ENCODE peak calls at places on chromosomes 11 and 22, in four cellular contexts. O is H1, V is HepG2, N is K562. E is an unnamed sample.

GRCh38 chr11:46119352-46120216 is 1.7 kb downstream of the PHF21A start:
- DNase-seq in O (no peak), V (peak), N (peak), E (no peak)

GRCh38 chr11:47571895-47572294 is 6.5 kb downstream of the PTPMT1 start:
- DNase-seq in V (no peak), N (peak), O (no peak), E (no peak)

GRCh38 chr11:13137778-13138400 is 128.8 kb downstream of the RASSF10 start:
- DNase-seq in N (no peak), V (peak), O (no peak), E (no peak)

GRCh38 chr11:70619591-70619990 is 221.3 kb downstream of the CTTN start:
- DNase-seq in N (no peak), O (no peak), V (no peak), E (no peak)

GRCh38 chr22:37454857-37455686 is 27.8 kb upstream of the ELFN2 start:
- DNase-seq in V (peak), O (no peak), N (peak), E (no peak)

GRCh38 chr11:35047179-35047578 is 91.8 kb upstream of the CD44 start:
- DNase-seq in V (no peak), O (no peak), N (no peak), E (no peak)

GRCh38 chr11:70135142-70136132 is 57.3 kb downstream of the ANO1 start:
- DNase-seq in V (no peak), N (no peak), O (no peak), E (no peak)

GRCh38 chr11:85680897-85681296 is 5.1 kb downstream of the CCDC89 start:
- DNase-seq in N (no peak), V (no peak), O (no peak), E (no peak)

GRCh38 chr11:124873980-124874379 is 8.7 kb downstream of the ROBO3 start:
- DNase-seq in V (no peak), N (no peak), O (no peak), E (no peak)

GRCh38 chr11:70247710-70248072 is 22.8 kb upstream of the PPFIA1 start:
- DNase-seq in V (no peak), O (no peak), N (no peak), E (no peak)

GRCh38 chr11:86795962-86796361 is 4.4 kb upstream of the PRSS23 start:
- DNase-seq in V (no peak), N (no peak), O (no peak), E (no peak)

GRCh38 chr22:19431641-19432091 is at the start of gene HIRA:
- DNase-seq in N (peak), V (peak), O (peak), E (no peak)
- TF ChIP-seq POLR2AphosphoS5 in N (no peak), V (no peak), O (peak), E (no peak)

DNA sequence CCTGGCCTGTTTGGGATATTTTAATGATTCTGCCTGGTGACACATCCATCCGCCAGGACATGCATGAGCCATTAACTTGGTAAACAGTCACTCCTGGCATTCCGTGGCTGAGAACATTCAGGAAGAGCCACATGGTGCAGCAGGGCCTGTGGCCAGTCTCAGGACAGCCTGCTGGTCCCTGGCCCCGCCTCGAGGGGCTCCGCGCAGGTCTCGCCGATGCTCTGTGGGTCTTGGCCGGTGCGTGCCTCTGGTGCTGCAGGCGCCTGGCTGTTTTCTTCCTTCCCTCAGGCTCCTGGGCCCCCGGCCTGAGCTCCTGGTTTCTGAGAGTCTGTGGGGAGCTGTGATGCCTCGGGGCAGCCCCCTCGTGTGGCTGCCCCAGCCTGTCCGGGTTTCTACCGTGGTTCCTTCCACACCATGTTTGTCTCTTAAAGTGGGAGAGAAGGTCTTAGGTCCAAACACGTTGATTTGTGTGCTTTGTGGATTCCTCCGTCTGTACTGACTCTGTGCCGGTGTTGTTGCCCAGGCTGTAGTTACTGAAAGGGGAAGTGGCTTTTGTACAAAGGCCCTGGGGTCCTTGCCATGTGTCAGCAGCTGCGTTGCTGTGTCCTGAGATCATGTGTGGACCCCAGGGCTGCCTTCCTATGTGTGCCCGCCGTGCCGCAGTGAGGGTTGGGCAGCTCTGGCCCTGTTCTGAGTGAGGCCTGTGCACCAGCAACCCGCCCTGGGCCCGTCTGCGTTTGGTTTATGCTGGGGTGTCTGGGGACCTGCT is 6.5 kb downstream of the TRABD start:
- DNase-seq in V (no peak), O (no peak), N (no peak), E (no peak)
- H3K9ac ChIP-seq in V (no peak), O (no peak), N (no peak), E (no peak)

DNA sequence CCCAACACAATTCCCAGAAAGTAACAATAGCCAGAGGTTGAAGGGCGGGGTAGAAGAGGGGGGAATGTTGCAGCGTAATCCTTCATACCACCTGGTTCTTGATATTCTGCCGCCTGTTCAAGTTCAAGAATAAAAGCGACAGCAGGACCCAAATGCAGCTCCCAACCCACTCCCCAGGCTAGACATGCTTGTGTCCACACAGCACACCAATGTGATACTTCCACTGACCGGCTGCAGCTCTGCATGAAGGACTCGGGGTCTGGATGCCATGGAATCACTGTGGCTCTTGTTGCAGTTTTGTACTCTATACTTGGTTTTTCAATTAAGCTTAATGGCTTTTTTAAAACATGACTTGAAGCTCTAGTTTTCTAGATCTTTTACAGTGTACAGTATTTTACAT is 6.5 kb downstream of the SRPRA start:
- DNase-seq in V (no peak), O (no peak), N (no peak), E (no peak)
- TF ChIP-seq POLR2AphosphoS5 in V (no peak), O (peak), N (peak), E (no peak)

DNA sequence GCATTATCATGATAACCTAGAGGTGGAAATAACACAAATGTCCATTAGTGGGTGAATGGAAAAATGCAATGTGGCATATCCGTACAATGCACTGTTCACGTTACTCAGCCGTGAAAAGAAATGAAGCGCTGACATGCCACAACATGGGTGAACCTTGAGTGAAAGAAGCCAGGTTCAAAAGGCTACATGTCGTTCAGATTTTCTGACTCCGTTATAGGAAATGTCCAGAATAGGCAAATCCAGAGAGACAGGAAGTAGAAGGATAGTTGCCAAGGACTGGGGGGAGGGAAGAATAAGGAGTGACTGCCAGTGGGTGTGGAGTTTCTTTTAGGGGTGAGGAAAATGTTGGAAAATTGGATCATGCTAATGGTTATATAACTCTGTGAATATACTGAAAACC is 133.8 kb downstream of the ATXN10 start:
- DNase-seq in O (no peak), N (no peak), V (no peak), E (no peak)
- H3K9ac ChIP-seq in O (no peak), N (no peak), V (no peak), E (no peak)

DNA sequence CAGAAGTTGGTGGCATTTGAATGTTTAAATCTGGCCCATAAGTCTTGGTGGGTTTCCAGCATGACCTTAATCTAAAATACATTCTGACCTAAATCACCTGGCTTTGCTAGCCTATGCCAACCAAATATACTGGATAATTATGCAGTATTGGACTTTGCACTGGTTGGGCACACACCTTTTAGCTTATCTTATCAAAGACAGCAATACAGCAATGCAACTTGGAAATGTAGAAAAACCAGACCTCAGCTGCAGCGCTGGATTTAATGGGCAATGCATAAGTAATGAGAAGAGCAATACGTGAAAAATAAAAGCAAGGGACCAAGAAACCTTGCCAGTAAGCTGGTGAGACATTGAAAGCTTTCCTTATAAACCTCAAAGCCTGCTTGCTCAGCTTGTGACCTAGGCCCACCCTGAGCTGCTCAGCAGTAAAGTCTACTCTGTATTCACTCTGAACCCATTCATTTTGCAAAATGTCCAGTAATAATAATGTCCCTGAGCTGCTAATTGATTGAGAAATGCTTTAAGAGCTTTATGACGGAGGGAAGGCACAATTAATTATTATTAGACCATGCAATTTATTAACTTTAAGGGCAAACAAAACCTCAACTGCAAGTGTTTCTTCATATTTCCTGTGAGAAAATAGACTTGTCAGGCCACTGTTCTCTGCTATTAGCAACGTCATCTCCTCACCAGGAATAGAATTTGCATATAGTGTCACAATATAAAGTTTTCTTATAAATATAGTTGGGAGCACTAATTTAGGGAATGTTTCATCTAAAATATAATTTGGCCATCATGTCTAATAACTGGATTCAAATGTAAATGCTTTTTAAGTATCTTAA is 49.4 kb upstream of the CEP295 start:
- DNase-seq in N (no peak), O (no peak), V (no peak), E (no peak)
- TF ChIP-seq POLR2AphosphoS5 in N (no peak), O (no peak), V (no peak), E (no peak)

GRCh38 chr11:59550842-59551650 is 39.7 kb downstream of the OR4D9 start:
- DNase-seq in V (peak), O (peak), N (no peak), E (peak)
- H3K9ac ChIP-seq in V (peak), O (peak), N (peak), E (peak)

GRCh38 chr11:63917685-63918523 is 940 bp upstream of the RCOR2 start:
- DNase-seq in O (peak), N (peak), V (peak), E (no peak)
- TF ChIP-seq POLR2AphosphoS5 in O (peak), N (no peak), V (no peak), E (no peak)

GRCh38 chr11:112255075-112255739 is 5.5 kb downstream of the PLET1 start:
- DNase-seq in N (peak), O (no peak), V (peak), E (no peak)
- H3K9ac ChIP-seq in N (no peak), O (no peak), V (no peak), E (no peak)

GRCh38 chr11:108009497-108010360 is 1.0 kb downstream of the CUL5 start:
- DNase-seq in O (no peak), N (peak), V (peak), E (no peak)

GRCh38 chr11:108008656-108009496 is at the start of gene CUL5:
- DNase-seq in N (peak), O (peak), V (peak), E (peak)

GRCh38 chr11:108007819-108008218 is 879 bp upstream of the CUL5 start:
- DNase-seq in O (no peak), V (no peak), N (no peak), E (no peak)

GRCh38 chr11:108016647-108017046 is 7.9 kb downstream of the CUL5 start:
- DNase-seq in V (no peak), O (no peak), N (no peak), E (no peak)

DNA sequence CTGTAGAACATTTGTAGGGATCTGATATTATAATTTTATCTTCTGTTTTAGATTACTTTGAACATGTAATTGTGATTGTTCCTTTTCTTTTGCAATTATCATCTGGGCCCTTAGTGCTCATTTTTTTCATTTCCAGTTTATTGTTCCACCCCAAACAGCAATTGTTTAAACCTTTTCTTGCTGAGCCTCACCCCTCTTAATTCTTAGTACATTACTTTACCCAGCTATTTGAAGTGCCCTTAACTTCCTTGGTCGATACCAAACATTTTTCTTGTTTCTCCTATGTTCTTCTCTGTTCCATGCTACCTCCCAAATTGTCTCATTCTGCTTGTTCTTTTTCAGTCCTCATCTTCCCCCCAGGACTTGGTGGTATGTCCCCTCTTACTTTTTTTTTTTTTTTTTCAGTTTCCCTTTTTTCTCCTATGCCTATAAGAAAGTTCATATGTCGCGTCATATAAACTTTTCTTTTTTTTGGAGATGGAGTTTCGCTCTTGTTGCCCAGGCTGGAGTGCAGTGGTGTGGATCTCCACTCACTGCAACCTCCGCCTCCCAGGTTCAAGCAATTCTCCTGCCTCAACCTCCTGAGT is 3.5 kb downstream of the CUL5 start:
- DNase-seq in V (no peak), N (no peak), O (no peak), E (no peak)
- TF ChIP-seq POLR2AphosphoS5 in V (no peak), N (no peak), O (no peak), E (no peak)

GRCh38 chr11:12110714-12111481 is 508 bp downstream of the MICAL2 start:
- DNase-seq in O (peak), V (no peak), N (no peak), E (no peak)

GRCh38 chr11:12112731-12113130 is 2.3 kb downstream of the MICAL2 start:
- DNase-seq in N (no peak), V (no peak), O (no peak), E (no peak)

GRCh38 chr11:12112150-12112520 is 1.7 kb downstream of the MICAL2 start:
- DNase-seq in N (no peak), O (no peak), V (no peak), E (no peak)

GRCh38 chr11:12110201-12110713 is at the start of gene MICAL2:
- DNase-seq in V (peak), N (peak), O (peak), E (no peak)

DNA sequence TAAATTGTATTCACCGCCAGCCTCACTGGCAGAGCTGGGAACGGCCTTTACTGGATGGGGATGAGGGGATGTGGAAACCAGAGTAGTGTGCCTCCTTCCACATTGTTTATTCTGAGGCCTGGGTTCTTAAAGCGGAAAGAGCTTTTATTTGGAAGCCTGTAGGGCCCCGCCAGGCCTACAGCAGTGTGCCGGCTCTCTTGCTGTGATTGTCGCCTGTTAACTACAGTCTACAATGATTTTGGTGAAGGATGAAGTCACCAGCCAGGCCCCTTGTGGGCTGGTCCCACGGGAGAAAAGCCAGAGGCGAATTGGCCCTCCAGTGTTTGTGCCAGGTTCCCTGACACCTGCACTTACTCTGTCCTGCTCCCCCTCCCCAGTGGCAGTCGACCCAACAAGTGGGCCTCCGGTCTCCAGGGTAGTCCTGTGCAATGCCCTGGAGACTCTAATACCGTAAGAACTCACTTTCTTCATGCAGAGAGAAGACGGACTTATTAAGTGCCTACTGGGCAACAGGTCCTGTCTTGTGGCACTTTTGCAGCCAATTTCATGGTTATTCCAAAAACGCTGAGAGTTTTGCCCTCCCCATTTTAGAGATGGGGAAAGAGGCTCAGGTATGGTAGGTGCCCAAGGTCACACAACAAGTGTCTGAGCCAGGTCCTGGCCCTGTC is 1.2 kb downstream of the MICAL2 start:
- DNase-seq in N (no peak), V (no peak), O (no peak), E (no peak)
- H3K9ac ChIP-seq in N (peak), V (no peak), O (no peak), E (no peak)

E was measured in SK-N-MC.